ENCODE peak calls at places on chromosomes 7 and 10, in ten cellular contexts. One of them, this sample, is unnamed.

GRCh38 chr7:142611566-142612250 is 137.6 kb upstream of the PRSS1 start:
- DNase-seq in H1: no peak
- DNase-seq in A549: no peak
- DNase-seq in sigmoid colon: no peak
- DNase-seq in HepG2: no peak
- DNase-seq in tibial nerve: no peak
- DNase-seq in SK-N-SH: peak; percentile 68
- DNase-seq in suprapubic skin: no peak
- DNase-seq in upper lobe of left lung: no peak
- DNase-seq in GM12878: no peak
- DNase-seq in this sample: no peak

GRCh38 chr7:100017300-100017699 is 1.9 kb downstream of the ZKSCAN1 start:
- DNase-seq in H1: no peak
- DNase-seq in A549: no peak
- DNase-seq in sigmoid colon: peak; percentile 74
- DNase-seq in HepG2: peak; percentile 67
- DNase-seq in tibial nerve: no peak
- DNase-seq in SK-N-SH: no peak
- DNase-seq in suprapubic skin: no peak
- DNase-seq in upper lobe of left lung: no peak
- DNase-seq in GM12878: no peak
- DNase-seq in this sample: no peak

GRCh38 chr10:16909961-16910794 is 93.0 kb upstream of the RSU1 start:
- DNase-seq in H1: no peak
- DNase-seq in A549: no peak
- DNase-seq in sigmoid colon: no peak
- DNase-seq in HepG2: no peak
- DNase-seq in tibial nerve: no peak
- DNase-seq in SK-N-SH: no peak
- DNase-seq in suprapubic skin: no peak
- DNase-seq in upper lobe of left lung: no peak
- DNase-seq in GM12878: no peak
- DNase-seq in this sample: no peak

GRCh38 chr10:101012525-101013364 is 13.1 kb downstream of the LZTS2 start:
- DNase-seq in H1: no peak
- DNase-seq in A549: peak; percentile 94
- DNase-seq in sigmoid colon: peak; percentile 95
- DNase-seq in HepG2: peak; percentile 89
- DNase-seq in tibial nerve: peak; percentile 90
- DNase-seq in SK-N-SH: peak; percentile 91
- DNase-seq in suprapubic skin: peak; percentile 94
- DNase-seq in upper lobe of left lung: peak; percentile 57
- DNase-seq in GM12878: peak; percentile 61
- DNase-seq in this sample: peak; percentile 87

GRCh38 chr10:78772083-78772482 is 296.7 kb upstream of the ZMIZ1 start:
- DNase-seq in H1: no peak
- DNase-seq in A549: no peak
- DNase-seq in sigmoid colon: no peak
- DNase-seq in HepG2: no peak
- DNase-seq in tibial nerve: no peak
- DNase-seq in SK-N-SH: no peak
- DNase-seq in suprapubic skin: no peak
- DNase-seq in upper lobe of left lung: no peak
- DNase-seq in GM12878: no peak
- DNase-seq in this sample: no peak

GRCh38 chr10:126646101-126646500 is 24.4 kb downstream of the C10orf90 start:
- DNase-seq in H1: no peak
- DNase-seq in A549: no peak
- DNase-seq in sigmoid colon: no peak
- DNase-seq in HepG2: no peak
- DNase-seq in tibial nerve: no peak
- DNase-seq in SK-N-SH: no peak
- DNase-seq in suprapubic skin: no peak
- DNase-seq in upper lobe of left lung: no peak
- DNase-seq in GM12878: no peak
- DNase-seq in this sample: no peak

GRCh38 chr10:11397980-11398580 is 213.4 kb downstream of the USP6NL start:
- DNase-seq in H1: no peak
- DNase-seq in A549: no peak
- DNase-seq in sigmoid colon: peak; percentile 78
- DNase-seq in HepG2: no peak
- DNase-seq in tibial nerve: peak; percentile 13
- DNase-seq in SK-N-SH: no peak
- DNase-seq in suprapubic skin: no peak
- DNase-seq in upper lobe of left lung: no peak
- DNase-seq in GM12878: no peak
- DNase-seq in this sample: no peak

GRCh38 chr7:46291064-46291463 is 370.0 kb upstream of the IGFBP3 start:
- DNase-seq in H1: no peak
- DNase-seq in A549: no peak
- DNase-seq in sigmoid colon: no peak
- DNase-seq in HepG2: no peak
- DNase-seq in tibial nerve: no peak
- DNase-seq in SK-N-SH: peak; percentile 30
- DNase-seq in suprapubic skin: no peak
- DNase-seq in upper lobe of left lung: peak; percentile 14
- DNase-seq in GM12878: peak; percentile 47
- DNase-seq in this sample: no peak

GRCh38 chr10:30057421-30057841 is 2.0 kb downstream of the JCAD start:
- DNase-seq in H1: no peak
- DNase-seq in A549: peak; percentile 58
- DNase-seq in sigmoid colon: no peak
- DNase-seq in HepG2: no peak
- DNase-seq in tibial nerve: no peak
- DNase-seq in SK-N-SH: no peak
- DNase-seq in suprapubic skin: no peak
- DNase-seq in upper lobe of left lung: no peak
- DNase-seq in GM12878: no peak
- DNase-seq in this sample: no peak

GRCh38 chr10:113552014-113552413 is 839 bp upstream of the HABP2 start:
- DNase-seq in H1: no peak
- DNase-seq in A549: no peak
- DNase-seq in sigmoid colon: no peak
- DNase-seq in HepG2: no peak
- DNase-seq in tibial nerve: no peak
- DNase-seq in SK-N-SH: no peak
- DNase-seq in suprapubic skin: no peak
- DNase-seq in upper lobe of left lung: peak; percentile 24
- DNase-seq in GM12878: no peak
- DNase-seq in this sample: no peak

GRCh38 chr7:40544932-40545331 is 410.1 kb downstream of the SUGCT start:
- DNase-seq in H1: no peak
- DNase-seq in A549: no peak
- DNase-seq in sigmoid colon: no peak
- DNase-seq in HepG2: no peak
- DNase-seq in tibial nerve: no peak
- DNase-seq in SK-N-SH: no peak
- DNase-seq in suprapubic skin: no peak
- DNase-seq in upper lobe of left lung: no peak
- DNase-seq in GM12878: no peak
- DNase-seq in this sample: no peak

GRCh38 chr7:126286317-126286716 is 966.4 kb downstream of the GRM8 start:
- DNase-seq in H1: no peak
- DNase-seq in A549: no peak
- DNase-seq in sigmoid colon: no peak
- DNase-seq in HepG2: no peak
- DNase-seq in tibial nerve: no peak
- DNase-seq in SK-N-SH: no peak
- DNase-seq in suprapubic skin: no peak
- DNase-seq in upper lobe of left lung: no peak
- DNase-seq in GM12878: no peak
- DNase-seq in this sample: no peak

GRCh38 chr7:20365486-20365885 is 34.8 kb downstream of the ITGB8 start:
- DNase-seq in H1: no peak
- DNase-seq in A549: no peak
- DNase-seq in sigmoid colon: no peak
- DNase-seq in HepG2: no peak
- DNase-seq in tibial nerve: no peak
- DNase-seq in SK-N-SH: peak; percentile 27
- DNase-seq in suprapubic skin: no peak
- DNase-seq in upper lobe of left lung: no peak
- DNase-seq in GM12878: no peak
- DNase-seq in this sample: no peak
- TF ChIP-seq EP300 in H1: no peak
- TF ChIP-seq EP300 in A549: no peak
- TF ChIP-seq EP300 in sigmoid colon: no peak
- TF ChIP-seq EP300 in HepG2: no peak
- TF ChIP-seq EP300 in tibial nerve: no peak
- TF ChIP-seq EP300 in SK-N-SH: no peak
- TF ChIP-seq EP300 in suprapubic skin: no peak
- TF ChIP-seq EP300 in upper lobe of left lung: no peak
- TF ChIP-seq EP300 in GM12878: no peak
- TF ChIP-seq EP300 in this sample: no peak

DNA sequence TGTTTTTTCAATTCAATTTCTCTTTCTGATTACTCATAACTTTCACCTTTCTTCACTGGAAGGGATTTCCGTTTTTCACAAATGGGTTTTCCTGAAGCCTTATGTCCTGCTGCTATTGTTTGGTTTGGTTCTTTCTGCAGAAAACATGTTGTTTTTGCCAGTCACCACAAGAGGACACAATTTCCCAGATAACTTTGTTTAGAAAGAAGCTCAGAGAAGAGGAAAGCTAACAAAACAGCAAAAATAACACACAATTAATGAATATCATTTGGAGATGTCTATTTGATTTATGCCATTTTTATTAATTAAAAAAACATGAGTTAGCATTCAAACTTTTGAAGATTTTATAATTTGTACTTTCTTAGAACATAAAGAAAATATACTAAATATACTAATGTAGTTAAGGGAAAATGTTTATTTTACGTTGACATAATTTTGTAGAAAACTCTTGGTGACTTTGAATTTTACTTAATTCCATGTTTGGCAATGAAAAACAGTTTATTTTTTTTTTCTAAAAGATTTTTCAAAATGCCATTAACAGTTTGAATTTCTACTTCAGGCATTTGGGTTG is 4.7 kb upstream of the TWIST1 start:
- DNase-seq in H1: no peak
- DNase-seq in A549: peak; percentile 47
- DNase-seq in sigmoid colon: no peak
- DNase-seq in HepG2: no peak
- DNase-seq in tibial nerve: no peak
- DNase-seq in SK-N-SH: peak; percentile 54
- DNase-seq in suprapubic skin: no peak
- DNase-seq in upper lobe of left lung: no peak
- DNase-seq in GM12878: no peak
- DNase-seq in this sample: no peak
- TF ChIP-seq CTCF in H1: peak; percentile 78
- TF ChIP-seq CTCF in A549: peak; percentile 71
- TF ChIP-seq CTCF in sigmoid colon: no peak
- TF ChIP-seq CTCF in HepG2: peak; percentile 9
- TF ChIP-seq CTCF in tibial nerve: peak; percentile 64
- TF ChIP-seq CTCF in SK-N-SH: peak; percentile 99
- TF ChIP-seq CTCF in suprapubic skin: peak; percentile 26
- TF ChIP-seq CTCF in upper lobe of left lung: no peak
- TF ChIP-seq CTCF in GM12878: peak; percentile 50
- TF ChIP-seq CTCF in this sample: no peak

DNA sequence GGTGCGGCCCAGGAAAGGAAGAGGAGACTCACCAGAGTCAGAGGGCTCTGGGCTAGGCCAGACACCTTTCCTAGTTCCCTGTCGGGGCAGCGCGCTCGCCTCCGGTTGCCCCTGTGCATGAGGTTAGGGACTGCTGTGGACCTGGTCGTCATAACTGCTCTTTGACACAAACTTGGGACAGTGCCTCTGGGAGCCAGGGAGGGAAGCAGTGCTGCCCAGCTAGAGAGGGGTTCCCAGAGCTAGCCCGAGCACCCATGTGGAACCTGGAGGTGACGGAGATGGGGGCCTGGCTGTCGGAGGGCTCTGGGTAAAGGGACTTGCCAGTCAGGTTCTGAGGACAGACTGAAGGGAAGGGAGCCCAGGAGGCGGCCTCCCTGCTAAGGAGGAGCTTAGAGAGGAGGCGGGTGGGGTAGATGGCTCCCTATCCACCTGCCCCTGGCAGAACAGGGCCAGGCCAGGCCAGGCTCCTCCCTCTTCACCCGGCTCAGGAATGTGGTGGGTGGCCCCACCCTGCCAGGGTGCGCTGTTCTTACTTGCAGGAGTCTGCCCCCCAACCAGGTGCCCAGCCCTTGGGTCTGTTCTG is 29.7 kb downstream of the AGAP3 start:
- DNase-seq in H1: no peak
- DNase-seq in A549: no peak
- DNase-seq in sigmoid colon: no peak
- DNase-seq in HepG2: no peak
- DNase-seq in tibial nerve: no peak
- DNase-seq in SK-N-SH: peak; percentile 49
- DNase-seq in suprapubic skin: peak; percentile 84
- DNase-seq in upper lobe of left lung: peak; percentile 86
- DNase-seq in GM12878: no peak
- DNase-seq in this sample: no peak
- TF ChIP-seq EP300 in H1: no peak
- TF ChIP-seq EP300 in A549: no peak
- TF ChIP-seq EP300 in sigmoid colon: no peak
- TF ChIP-seq EP300 in HepG2: no peak
- TF ChIP-seq EP300 in tibial nerve: no peak
- TF ChIP-seq EP300 in SK-N-SH: no peak
- TF ChIP-seq EP300 in suprapubic skin: no peak
- TF ChIP-seq EP300 in upper lobe of left lung: no peak
- TF ChIP-seq EP300 in GM12878: no peak
- TF ChIP-seq EP300 in this sample: no peak

GRCh38 chr7:23235688-23236280 is 10.8 kb upstream of the GPNMB start:
- DNase-seq in H1: no peak
- DNase-seq in A549: peak; percentile 11
- DNase-seq in sigmoid colon: peak; percentile 89
- DNase-seq in HepG2: peak; percentile 14
- DNase-seq in tibial nerve: peak; percentile 76
- DNase-seq in SK-N-SH: no peak
- DNase-seq in suprapubic skin: peak; percentile 75
- DNase-seq in upper lobe of left lung: no peak
- DNase-seq in GM12878: no peak
- DNase-seq in this sample: no peak

GRCh38 chr7:23230586-23231195 is 15.9 kb upstream of the GPNMB start:
- DNase-seq in H1: no peak
- DNase-seq in A549: no peak
- DNase-seq in sigmoid colon: no peak
- DNase-seq in HepG2: no peak
- DNase-seq in tibial nerve: no peak
- DNase-seq in SK-N-SH: no peak
- DNase-seq in suprapubic skin: no peak
- DNase-seq in upper lobe of left lung: no peak
- DNase-seq in GM12878: no peak
- DNase-seq in this sample: no peak

GRCh38 chr7:23232966-23233365 is 13.6 kb upstream of the GPNMB start:
- DNase-seq in H1: no peak
- DNase-seq in A549: no peak
- DNase-seq in sigmoid colon: no peak
- DNase-seq in HepG2: no peak
- DNase-seq in tibial nerve: no peak
- DNase-seq in SK-N-SH: no peak
- DNase-seq in suprapubic skin: no peak
- DNase-seq in upper lobe of left lung: no peak
- DNase-seq in GM12878: no peak
- DNase-seq in this sample: no peak

GRCh38 chr7:23237000-23237399 is 9.6 kb upstream of the GPNMB start:
- DNase-seq in H1: no peak
- DNase-seq in A549: no peak
- DNase-seq in sigmoid colon: no peak
- DNase-seq in HepG2: no peak
- DNase-seq in tibial nerve: no peak
- DNase-seq in SK-N-SH: no peak
- DNase-seq in suprapubic skin: no peak
- DNase-seq in upper lobe of left lung: no peak
- DNase-seq in GM12878: no peak
- DNase-seq in this sample: no peak

GRCh38 chr7:23234569-23235296 is 11.8 kb upstream of the GPNMB start:
- DNase-seq in H1: no peak
- DNase-seq in A549: no peak
- DNase-seq in sigmoid colon: no peak
- DNase-seq in HepG2: no peak
- DNase-seq in tibial nerve: no peak
- DNase-seq in SK-N-SH: no peak
- DNase-seq in suprapubic skin: no peak
- DNase-seq in upper lobe of left lung: no peak
- DNase-seq in GM12878: peak; percentile 72
- DNase-seq in this sample: no peak
- TF ChIP-seq CTCF in H1: no peak
- TF ChIP-seq CTCF in A549: no peak
- TF ChIP-seq CTCF in sigmoid colon: no peak
- TF ChIP-seq CTCF in HepG2: no peak
- TF ChIP-seq CTCF in tibial nerve: no peak
- TF ChIP-seq CTCF in SK-N-SH: no peak
- TF ChIP-seq CTCF in suprapubic skin: no peak
- TF ChIP-seq CTCF in upper lobe of left lung: no peak
- TF ChIP-seq CTCF in GM12878: peak; percentile 13
- TF ChIP-seq CTCF in this sample: no peak

This sample was measured in ovary.